ENCODE peak calls at places on chromosomes 6 and 20, in four cellular contexts. One of them, this sample, is unnamed.

GRCh38 chr6:103675807-103676406 is 1183.8 kb downstream of the HACE1 start:
- DNase-seq in NCI-H510A: no peak
- DNase-seq in OCI-LY7: no peak
- DNase-seq in HEK293T: no peak
- DNase-seq in this sample: no peak

GRCh38 chr20:50247196-50248094 is 56.8 kb downstream of the CEBPB start:
- DNase-seq in NCI-H510A: no peak
- DNase-seq in OCI-LY7: no peak
- DNase-seq in HEK293T: no peak
- DNase-seq in this sample: no peak

GRCh38 chr6:20929283-20929682 is 395.0 kb downstream of the CDKAL1 start:
- DNase-seq in NCI-H510A: no peak
- DNase-seq in OCI-LY7: no peak
- DNase-seq in HEK293T: no peak
- DNase-seq in this sample: no peak

GRCh38 chr6:13762648-13763441 is 51.2 kb upstream of the RANBP9 start:
- DNase-seq in NCI-H510A: no peak
- DNase-seq in OCI-LY7: peak; percentile 29
- DNase-seq in HEK293T: no peak
- DNase-seq in this sample: peak; percentile 61

GRCh38 chr6:105968230-105968954 is 117.7 kb upstream of the PRDM1 start:
- DNase-seq in NCI-H510A: no peak
- DNase-seq in OCI-LY7: no peak
- DNase-seq in HEK293T: no peak
- DNase-seq in this sample: no peak

GRCh38 chr6:52984247-52984646 is 10.8 kb downstream of the GSTA4 start:
- DNase-seq in NCI-H510A: no peak
- DNase-seq in OCI-LY7: peak; percentile 36
- DNase-seq in HEK293T: no peak
- DNase-seq in this sample: no peak

GRCh38 chr20:9460518-9460917 is 53.9 kb upstream of the LAMP5 start:
- DNase-seq in NCI-H510A: no peak
- DNase-seq in OCI-LY7: no peak
- DNase-seq in HEK293T: no peak
- DNase-seq in this sample: no peak

GRCh38 chr6:89581669-89582068 is 56.9 kb downstream of the LYRM2 start:
- DNase-seq in NCI-H510A: no peak
- DNase-seq in OCI-LY7: no peak
- DNase-seq in HEK293T: no peak
- DNase-seq in this sample: no peak

GRCh38 chr6:107827541-107827940 is 3.4 kb upstream of the SCML4 start:
- DNase-seq in NCI-H510A: no peak
- DNase-seq in OCI-LY7: no peak
- DNase-seq in HEK293T: no peak
- DNase-seq in this sample: no peak

GRCh38 chr20:56187791-56188190 is 60.7 kb upstream of the MC3R start:
- DNase-seq in NCI-H510A: no peak
- DNase-seq in OCI-LY7: no peak
- DNase-seq in HEK293T: no peak
- DNase-seq in this sample: no peak

GRCh38 chr6:168709034-168709433 is 268.1 kb downstream of the SMOC2 start:
- DNase-seq in NCI-H510A: no peak
- DNase-seq in OCI-LY7: no peak
- DNase-seq in HEK293T: no peak
- DNase-seq in this sample: no peak

GRCh38 chr6:53458097-53458866 is 86.6 kb downstream of the GCLC start:
- DNase-seq in NCI-H510A: no peak
- DNase-seq in OCI-LY7: no peak
- DNase-seq in HEK293T: no peak
- DNase-seq in this sample: no peak

GRCh38 chr6:34138924-34139323 is 7.0 kb downstream of the GRM4 start:
- DNase-seq in NCI-H510A: no peak
- DNase-seq in OCI-LY7: no peak
- DNase-seq in HEK293T: no peak
- DNase-seq in this sample: no peak

GRCh38 chr20:2602046-2602735 is 50.2 kb upstream of the NOP56 start:
- DNase-seq in NCI-H510A: no peak
- DNase-seq in OCI-LY7: no peak
- DNase-seq in HEK293T: no peak
- DNase-seq in this sample: peak; percentile 9

GRCh38 chr20:137668-138131 is 4.7 kb upstream of the DEFB126 start:
- DNase-seq in NCI-H510A: no peak
- DNase-seq in OCI-LY7: peak; percentile 51
- DNase-seq in HEK293T: peak; percentile 17
- DNase-seq in this sample: peak; percentile 19

GRCh38 chr6:25024821-25025220 is 89.1 kb upstream of the RIPOR2 start:
- DNase-seq in NCI-H510A: no peak
- DNase-seq in OCI-LY7: no peak
- DNase-seq in HEK293T: no peak
- DNase-seq in this sample: no peak

GRCh38 chr6:42781811-42782688 is at the start of gene BICRAL:
- DNase-seq in NCI-H510A: peak; percentile 57
- DNase-seq in OCI-LY7: peak; percentile 74
- DNase-seq in HEK293T: peak; percentile 60
- DNase-seq in this sample: peak; percentile 59

GRCh38 chr6:157665172-157665571 is 157.9 kb upstream of the SNX9 start:
- DNase-seq in NCI-H510A: no peak
- DNase-seq in OCI-LY7: no peak
- DNase-seq in HEK293T: no peak
- DNase-seq in this sample: no peak

GRCh38 chr20:40803381-40803780 is 114.3 kb upstream of the MAFB start:
- DNase-seq in NCI-H510A: no peak
- DNase-seq in OCI-LY7: no peak
- DNase-seq in HEK293T: no peak
- DNase-seq in this sample: no peak

GRCh38 chr6:81401970-81402690 is 350.4 kb downstream of the TENT5A start:
- DNase-seq in NCI-H510A: no peak
- DNase-seq in OCI-LY7: no peak
- DNase-seq in HEK293T: no peak
- DNase-seq in this sample: no peak

GRCh38 chr6:65638047-65638831 is 68.8 kb downstream of the EYS start:
- DNase-seq in NCI-H510A: no peak
- DNase-seq in OCI-LY7: peak; percentile 1
- DNase-seq in HEK293T: peak; percentile 9
- DNase-seq in this sample: peak; percentile 12

GRCh38 chr6:3296537-3297453 is 38.0 kb downstream of the PSMG4 start:
- DNase-seq in NCI-H510A: no peak
- DNase-seq in OCI-LY7: no peak
- DNase-seq in HEK293T: no peak
- DNase-seq in this sample: no peak

This sample was measured in NCI-H526 treated with DMSO at 0.1 percent for 48 hours.